ENCODE peak calls at places on chromosomes 4 and X, in eight cellular contexts. One of them, this sample, is unnamed. For H3K4me1, the result is how much of the 10 kb centered on the place peaks cover.

GRCh38 chrX:45421806-45422205 is 221.1 kb upstream of the DIPK2B start:
- DNase-seq in ovary: no peak
- DNase-seq in cardiac muscle cell: no peak
- DNase-seq in endothelial cell of umbilical vein: no peak
- DNase-seq in OCI-LY7: no peak
- DNase-seq in colonic mucosa: no peak
- DNase-seq in uterus: no peak
- DNase-seq in CD4-positive, alpha-beta memory T cell: no peak
- DNase-seq in this sample: no peak

GRCh38 chr4:649751-650310 is 24.2 kb downstream of the ATP5ME start:
- DNase-seq in ovary: no peak
- DNase-seq in uterus: no peak
- DNase-seq in OCI-LY7: no peak
- DNase-seq in CD4-positive, alpha-beta memory T cell: no peak
- DNase-seq in endothelial cell of umbilical vein: no peak
- DNase-seq in cardiac muscle cell: no peak
- DNase-seq in colonic mucosa: no peak
- DNase-seq in this sample: no peak

GRCh38 chr4:136355970-136356369 is 1176.3 kb downstream of the PCDH18 start:
- DNase-seq in ovary: no peak
- DNase-seq in uterus: no peak
- DNase-seq in endothelial cell of umbilical vein: no peak
- DNase-seq in OCI-LY7: no peak
- DNase-seq in cardiac muscle cell: no peak
- DNase-seq in CD4-positive, alpha-beta memory T cell: no peak
- DNase-seq in colonic mucosa: no peak
- DNase-seq in this sample: no peak

GRCh38 chr4:18636001-18636680 is 614.6 kb upstream of the LCORL start:
- DNase-seq in CD4-positive, alpha-beta memory T cell: no peak
- DNase-seq in endothelial cell of umbilical vein: no peak
- DNase-seq in OCI-LY7: no peak
- DNase-seq in ovary: no peak
- DNase-seq in uterus: no peak
- DNase-seq in cardiac muscle cell: no peak
- DNase-seq in colonic mucosa: no peak
- DNase-seq in this sample: no peak

GRCh38 chr4:113094802-113095201 is 45.3 kb downstream of the ANK2 start:
- DNase-seq in cardiac muscle cell: no peak
- DNase-seq in endothelial cell of umbilical vein: no peak
- DNase-seq in uterus: no peak
- DNase-seq in ovary: no peak
- DNase-seq in colonic mucosa: no peak
- DNase-seq in CD4-positive, alpha-beta memory T cell: no peak
- DNase-seq in OCI-LY7: peak
- DNase-seq in this sample: peak

GRCh38 chr4:72383439-72383838 is 185.6 kb downstream of the ADAMTS3 start:
- DNase-seq in ovary: no peak
- DNase-seq in endothelial cell of umbilical vein: no peak
- DNase-seq in cardiac muscle cell: peak
- DNase-seq in CD4-positive, alpha-beta memory T cell: no peak
- DNase-seq in colonic mucosa: no peak
- DNase-seq in OCI-LY7: no peak
- DNase-seq in uterus: no peak
- DNase-seq in this sample: no peak

GRCh38 chrX:53071604-53072417 is 10.4 kb upstream of the TSPYL2 start:
- DNase-seq in CD4-positive, alpha-beta memory T cell: peak
- DNase-seq in endothelial cell of umbilical vein: peak
- DNase-seq in uterus: peak
- DNase-seq in cardiac muscle cell: peak
- DNase-seq in ovary: peak
- DNase-seq in colonic mucosa: peak
- DNase-seq in OCI-LY7: peak
- DNase-seq in this sample: peak

GRCh38 chr4:11497212-11497806 is 68.6 kb upstream of the HS3ST1 start:
- DNase-seq in uterus: no peak
- DNase-seq in OCI-LY7: no peak
- DNase-seq in cardiac muscle cell: no peak
- DNase-seq in ovary: no peak
- DNase-seq in CD4-positive, alpha-beta memory T cell: no peak
- DNase-seq in colonic mucosa: peak
- DNase-seq in endothelial cell of umbilical vein: no peak
- DNase-seq in this sample: no peak

GRCh38 chr4:17323619-17324400 is 188.1 kb downstream of the QDPR start:
- DNase-seq in endothelial cell of umbilical vein: peak
- DNase-seq in colonic mucosa: no peak
- DNase-seq in CD4-positive, alpha-beta memory T cell: no peak
- DNase-seq in ovary: no peak
- DNase-seq in uterus: no peak
- DNase-seq in cardiac muscle cell: no peak
- DNase-seq in OCI-LY7: no peak
- DNase-seq in this sample: no peak

GRCh38 chrX:155070038-155070437 is 898 bp downstream of the CMC4 start:
- DNase-seq in ovary: no peak
- DNase-seq in uterus: no peak
- DNase-seq in CD4-positive, alpha-beta memory T cell: no peak
- DNase-seq in cardiac muscle cell: no peak
- DNase-seq in endothelial cell of umbilical vein: no peak
- DNase-seq in colonic mucosa: no peak
- DNase-seq in OCI-LY7: peak
- DNase-seq in this sample: peak

GRCh38 chr4:53044651-53044960 is 182.5 kb downstream of the RASL11B start:
- DNase-seq in OCI-LY7: no peak
- DNase-seq in cardiac muscle cell: no peak
- DNase-seq in endothelial cell of umbilical vein: no peak
- DNase-seq in uterus: no peak
- DNase-seq in ovary: no peak
- DNase-seq in CD4-positive, alpha-beta memory T cell: no peak
- DNase-seq in colonic mucosa: no peak
- DNase-seq in this sample: peak

GRCh38 chr4:89836897-89837384 is at the start of gene SNCA:
- DNase-seq in uterus: peak
- DNase-seq in endothelial cell of umbilical vein: peak
- DNase-seq in cardiac muscle cell: peak
- DNase-seq in colonic mucosa: peak
- DNase-seq in ovary: peak
- DNase-seq in OCI-LY7: no peak
- DNase-seq in CD4-positive, alpha-beta memory T cell: peak
- DNase-seq in this sample: no peak

GRCh38 chrX:123731258-123731986 is 1.4 kb downstream of the THOC2 start:
- DNase-seq in CD4-positive, alpha-beta memory T cell: no peak
- DNase-seq in colonic mucosa: peak
- DNase-seq in OCI-LY7: peak
- DNase-seq in ovary: peak
- DNase-seq in cardiac muscle cell: peak
- DNase-seq in uterus: no peak
- DNase-seq in endothelial cell of umbilical vein: peak
- DNase-seq in this sample: peak

GRCh38 chr4:125243835-125244397 is 70.8 kb upstream of the FAT4 start:
- DNase-seq in colonic mucosa: no peak
- DNase-seq in endothelial cell of umbilical vein: peak
- DNase-seq in cardiac muscle cell: no peak
- DNase-seq in ovary: no peak
- DNase-seq in OCI-LY7: no peak
- DNase-seq in uterus: no peak
- DNase-seq in CD4-positive, alpha-beta memory T cell: no peak
- DNase-seq in this sample: no peak

GRCh38 chr4:96016615-96017299 is 176.9 kb downstream of the PDHA2 start:
- DNase-seq in ovary: no peak
- DNase-seq in CD4-positive, alpha-beta memory T cell: no peak
- DNase-seq in colonic mucosa: no peak
- DNase-seq in endothelial cell of umbilical vein: no peak
- DNase-seq in cardiac muscle cell: no peak
- DNase-seq in uterus: no peak
- DNase-seq in OCI-LY7: no peak
- DNase-seq in this sample: no peak

GRCh38 chrX:110210417-110211139 is 107.3 kb downstream of the AMMECR1 start:
- DNase-seq in endothelial cell of umbilical vein: peak
- DNase-seq in ovary: no peak
- DNase-seq in uterus: no peak
- DNase-seq in OCI-LY7: no peak
- DNase-seq in cardiac muscle cell: no peak
- DNase-seq in colonic mucosa: no peak
- DNase-seq in CD4-positive, alpha-beta memory T cell: no peak
- DNase-seq in this sample: no peak

GRCh38 chr4:8229341-8229975 is 30.4 kb downstream of the SH3TC1 start:
- DNase-seq in CD4-positive, alpha-beta memory T cell: peak
- DNase-seq in ovary: no peak
- DNase-seq in OCI-LY7: no peak
- DNase-seq in colonic mucosa: no peak
- DNase-seq in cardiac muscle cell: no peak
- DNase-seq in uterus: no peak
- DNase-seq in endothelial cell of umbilical vein: no peak
- DNase-seq in this sample: no peak

GRCh38 chr4:121676388-121677075 is 20.2 kb downstream of the ANXA5 start:
- DNase-seq in endothelial cell of umbilical vein: no peak
- DNase-seq in OCI-LY7: no peak
- DNase-seq in CD4-positive, alpha-beta memory T cell: no peak
- DNase-seq in uterus: no peak
- DNase-seq in cardiac muscle cell: no peak
- DNase-seq in ovary: no peak
- DNase-seq in colonic mucosa: no peak
- DNase-seq in this sample: no peak

GRCh38 chr4:7295917-7296660 is 103.8 kb downstream of the SORCS2 start:
- DNase-seq in uterus: peak
- DNase-seq in OCI-LY7: no peak
- DNase-seq in colonic mucosa: peak
- DNase-seq in endothelial cell of umbilical vein: no peak
- DNase-seq in ovary: peak
- DNase-seq in CD4-positive, alpha-beta memory T cell: no peak
- DNase-seq in cardiac muscle cell: peak
- DNase-seq in this sample: peak

GRCh38 chr4:123411514-123411913 is 14.9 kb downstream of the SPRY1 start:
- DNase-seq in ovary: no peak
- DNase-seq in colonic mucosa: no peak
- DNase-seq in OCI-LY7: no peak
- DNase-seq in uterus: no peak
- DNase-seq in endothelial cell of umbilical vein: no peak
- DNase-seq in cardiac muscle cell: no peak
- DNase-seq in CD4-positive, alpha-beta memory T cell: no peak
- DNase-seq in this sample: peak
- H3K4me1 ChIP-seq in ovary: under half
- H3K4me1 ChIP-seq in colonic mucosa: under half
- H3K4me1 ChIP-seq in OCI-LY7: under half
- H3K4me1 ChIP-seq in uterus: under half
- H3K4me1 ChIP-seq in endothelial cell of umbilical vein: under half
- H3K4me1 ChIP-seq in cardiac muscle cell: under half
- H3K4me1 ChIP-seq in CD4-positive, alpha-beta memory T cell: under half
- H3K4me1 ChIP-seq in this sample: under half

GRCh38 chrX:1658083-1658463 is 43.2 kb downstream of the ASMT start:
- DNase-seq in colonic mucosa: no peak
- DNase-seq in OCI-LY7: no peak
- DNase-seq in ovary: no peak
- DNase-seq in CD4-positive, alpha-beta memory T cell: peak
- DNase-seq in uterus: no peak
- DNase-seq in cardiac muscle cell: peak
- DNase-seq in endothelial cell of umbilical vein: no peak
- DNase-seq in this sample: peak
- H3K27ac ChIP-seq in colonic mucosa: no peak
- H3K27ac ChIP-seq in OCI-LY7: peak
- H3K27ac ChIP-seq in ovary: no peak
- H3K27ac ChIP-seq in CD4-positive, alpha-beta memory T cell: peak
- H3K27ac ChIP-seq in uterus: no peak
- H3K27ac ChIP-seq in cardiac muscle cell: peak
- H3K27ac ChIP-seq in endothelial cell of umbilical vein: peak
- H3K27ac ChIP-seq in this sample: peak

GRCh38 chr4:143357161-143357845 is 20.6 kb downstream of the GAB1 start:
- DNase-seq in colonic mucosa: no peak
- DNase-seq in ovary: no peak
- DNase-seq in uterus: no peak
- DNase-seq in cardiac muscle cell: no peak
- DNase-seq in OCI-LY7: peak
- DNase-seq in CD4-positive, alpha-beta memory T cell: peak
- DNase-seq in endothelial cell of umbilical vein: no peak
- DNase-seq in this sample: no peak

GRCh38 chr4:143358419-143358818 is 21.7 kb downstream of the GAB1 start:
- DNase-seq in colonic mucosa: no peak
- DNase-seq in OCI-LY7: no peak
- DNase-seq in uterus: no peak
- DNase-seq in cardiac muscle cell: no peak
- DNase-seq in endothelial cell of umbilical vein: no peak
- DNase-seq in ovary: no peak
- DNase-seq in CD4-positive, alpha-beta memory T cell: no peak
- DNase-seq in this sample: no peak

GRCh38 chr4:143358923-143359694 is 22.4 kb downstream of the GAB1 start:
- DNase-seq in OCI-LY7: peak
- DNase-seq in endothelial cell of umbilical vein: peak
- DNase-seq in CD4-positive, alpha-beta memory T cell: peak
- DNase-seq in ovary: no peak
- DNase-seq in uterus: no peak
- DNase-seq in cardiac muscle cell: no peak
- DNase-seq in colonic mucosa: peak
- DNase-seq in this sample: peak

GRCh38 chr4:143360838-143361237 is 24.2 kb downstream of the GAB1 start:
- DNase-seq in CD4-positive, alpha-beta memory T cell: no peak
- DNase-seq in colonic mucosa: no peak
- DNase-seq in ovary: no peak
- DNase-seq in endothelial cell of umbilical vein: no peak
- DNase-seq in OCI-LY7: no peak
- DNase-seq in cardiac muscle cell: no peak
- DNase-seq in uterus: no peak
- DNase-seq in this sample: no peak

DNA sequence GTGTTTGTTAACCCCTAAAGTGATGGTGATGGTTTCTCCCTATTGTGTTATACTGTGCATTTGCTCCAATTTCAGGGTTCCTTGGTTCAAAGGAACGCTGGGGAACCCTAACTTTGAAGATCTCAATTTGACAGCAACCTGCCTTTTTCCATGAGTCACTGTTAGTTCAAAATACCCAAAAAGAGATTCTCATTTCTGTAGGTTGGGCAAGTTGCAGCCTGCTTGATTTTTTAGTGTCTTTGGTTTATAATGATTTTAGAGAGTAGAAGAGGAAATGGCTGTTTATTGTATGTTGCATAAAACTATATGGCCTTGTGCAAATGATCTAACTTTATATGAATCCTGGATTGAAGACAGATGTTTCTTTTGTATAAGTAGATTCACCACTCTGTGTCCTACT is 23.1 kb downstream of the GAB1 start:
- DNase-seq in endothelial cell of umbilical vein: no peak
- DNase-seq in CD4-positive, alpha-beta memory T cell: no peak
- DNase-seq in ovary: no peak
- DNase-seq in OCI-LY7: no peak
- DNase-seq in uterus: no peak
- DNase-seq in cardiac muscle cell: no peak
- DNase-seq in colonic mucosa: no peak
- DNase-seq in this sample: no peak
- H3K4me1 ChIP-seq in endothelial cell of umbilical vein: under half
- H3K4me1 ChIP-seq in CD4-positive, alpha-beta memory T cell: under half
- H3K4me1 ChIP-seq in ovary: under half
- H3K4me1 ChIP-seq in OCI-LY7: half or more
- H3K4me1 ChIP-seq in uterus: under half
- H3K4me1 ChIP-seq in cardiac muscle cell: under half
- H3K4me1 ChIP-seq in colonic mucosa: under half
- H3K4me1 ChIP-seq in this sample: under half

DNA sequence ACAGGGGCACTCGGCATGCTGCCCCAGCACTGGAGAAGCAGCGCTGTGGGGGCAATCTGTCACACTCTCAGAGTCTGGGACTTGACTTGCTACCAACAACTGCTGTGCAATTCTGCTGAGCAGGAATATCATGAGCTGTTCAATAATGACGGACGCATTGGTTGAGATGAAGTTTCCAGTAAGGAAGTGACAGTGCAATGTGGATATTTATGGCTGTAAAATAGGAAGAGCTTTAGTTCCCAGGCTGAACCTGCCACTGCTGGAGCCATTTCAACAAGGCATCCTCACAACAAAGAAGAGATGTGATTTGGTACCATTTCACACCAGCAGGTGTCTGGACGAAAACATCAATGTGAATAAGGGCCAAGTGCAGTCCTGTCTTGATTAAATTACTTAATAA is 24.2 kb downstream of the CHST7 start:
- DNase-seq in uterus: no peak
- DNase-seq in colonic mucosa: no peak
- DNase-seq in OCI-LY7: no peak
- DNase-seq in ovary: no peak
- DNase-seq in CD4-positive, alpha-beta memory T cell: no peak
- DNase-seq in cardiac muscle cell: no peak
- DNase-seq in endothelial cell of umbilical vein: peak
- DNase-seq in this sample: no peak
- H3K27ac ChIP-seq in uterus: no peak
- H3K27ac ChIP-seq in colonic mucosa: no peak
- H3K27ac ChIP-seq in OCI-LY7: no peak
- H3K27ac ChIP-seq in ovary: no peak
- H3K27ac ChIP-seq in CD4-positive, alpha-beta memory T cell: no peak
- H3K27ac ChIP-seq in cardiac muscle cell: no peak
- H3K27ac ChIP-seq in endothelial cell of umbilical vein: no peak
- H3K27ac ChIP-seq in this sample: no peak